ENCODE peak calls at places on chromosomes 11 and 22, in five cellular contexts. W is heart left ventricle, R is MCF 10A, T is astrocyte of the cerebellum, F is AG09319. H is an unnamed sample.
A peak's percentile ranks its signal among the peaks of the same experiment; 100 is the strongest.

GRCh38 chr11:74417379-74417804 is 19.2 kb upstream of the PGM2L1 start:
- DNase-seq in W (no peak), T (peak; percentile 82), R (no peak), F (no peak), H (peak; percentile 28)

GRCh38 chr11:67644042-67644441 is 4.5 kb upstream of the TBX10 start:
- DNase-seq in T (no peak), W (no peak), F (no peak), R (peak; percentile 50), H (peak; percentile 57)

GRCh38 chr22:26763633-26764295 is 106.4 kb downstream of the MIAT start:
- DNase-seq in R (peak; percentile 26), F (no peak), W (no peak), T (no peak), H (peak; percentile 10)

GRCh38 chr22:50329236-50329635 is 2.4 kb upstream of the DENND6B start:
- DNase-seq in R (no peak), F (no peak), W (no peak), T (no peak), H (peak; percentile 54)

GRCh38 chr11:71240865-71241691 is 11.3 kb downstream of the SHANK2 start:
- DNase-seq in R (peak; percentile 92), W (no peak), F (peak; percentile 84), T (peak; percentile 61), H (peak; percentile 97)

GRCh38 chr22:45067731-45068130 is 57.9 kb upstream of the PHF21B start:
- DNase-seq in R (no peak), W (no peak), T (no peak), F (no peak), H (no peak)

GRCh38 chr11:119157088-119157487 is 8.2 kb downstream of the ABCG4 start:
- DNase-seq in F (no peak), W (no peak), R (no peak), T (no peak), H (peak; percentile 63)

GRCh38 chr22:32619614-32620426 is 145.2 kb downstream of the FBXO7 start:
- DNase-seq in F (peak; percentile 34), W (no peak), R (peak; percentile 8), T (peak; percentile 24), H (peak; percentile 76)

GRCh38 chr22:27245056-27245455 is 556.5 kb downstream of the MN1 start:
- DNase-seq in T (no peak), W (no peak), R (no peak), F (no peak), H (no peak)

GRCh38 chr11:129951201-129951882 is 51.3 kb downstream of the PRDM10 start:
- DNase-seq in T (no peak), W (no peak), R (no peak), F (no peak), H (no peak)

GRCh38 chr11:95089620-95090542 is at the start of gene ENDOD1:
- DNase-seq in T (peak; percentile 35), R (peak; percentile 80), W (peak; percentile 88), F (no peak), H (peak; percentile 81)

GRCh38 chr22:23256986-23257888 is 76.9 kb downstream of the BCR start:
- DNase-seq in T (no peak), R (peak; percentile 51), W (peak; percentile 70), F (peak; percentile 19), H (no peak)

GRCh38 chr11:66619080-66619554 is 2.7 kb downstream of the RBM14 start:
- DNase-seq in W (no peak), F (peak; percentile 24), T (no peak), R (peak; percentile 83), H (no peak)

GRCh38 chr11:75706260-75706729 is 11.3 kb upstream of the MOGAT2 start:
- DNase-seq in W (peak; percentile 74), F (peak; percentile 31), R (peak; percentile 82), T (peak; percentile 11), H (peak; percentile 64)

GRCh38 chr11:71946144-71946571 is 17.3 kb downstream of the RNF121 start:
- DNase-seq in T (no peak), W (no peak), R (peak; percentile 23), F (no peak), H (no peak)

GRCh38 chr22:38955250-38955775 is 2.1 kb upstream of the APOBEC3A start:
- DNase-seq in R (no peak), T (no peak), W (no peak), F (no peak), H (no peak)

GRCh38 chr11:88521354-88522310 is 184.1 kb upstream of the CTSC start:
- DNase-seq in T (no peak), W (no peak), R (no peak), F (no peak), H (no peak)

GRCh38 chr11:37704791-37705190 is 1106.8 kb upstream of the RAG2 start:
- DNase-seq in R (no peak), T (no peak), F (no peak), W (no peak), H (no peak)

GRCh38 chr11:133828861-133829260 is 16.5 kb downstream of the SPATA19 start:
- DNase-seq in W (no peak), T (no peak), R (no peak), F (no peak), H (no peak)

GRCh38 chr22:19195796-19196731 is 17.5 kb upstream of the SLC25A1 start:
- DNase-seq in F (no peak), W (no peak), T (no peak), R (no peak), H (no peak)

GRCh38 chr11:86116996-86117705 is 48.3 kb upstream of the PICALM start:
- DNase-seq in R (peak; percentile 55), W (no peak), F (peak; percentile 36), T (no peak), H (no peak)

GRCh38 chr11:26946209-26946828 is 47.6 kb upstream of the FIBIN start:
- DNase-seq in T (no peak), R (peak; percentile 46), W (no peak), F (no peak), H (no peak)

GRCh38 chr11:61174949-61175348 is 13.7 kb upstream of the VPS37C start:
- DNase-seq in R (no peak), F (no peak), T (no peak), W (no peak), H (no peak)

GRCh38 chr11:130834886-130835285 is 81.4 kb downstream of the SNX19 start:
- DNase-seq in R (no peak), T (no peak), W (no peak), F (no peak), H (no peak)

GRCh38 chr11:29435421-29435820 is 581.4 kb downstream of the KCNA4 start:
- DNase-seq in W (no peak), R (peak; percentile 4), F (no peak), T (no peak), H (no peak)

GRCh38 chr11:113681711-113682410 is 24.2 kb downstream of the TMPRSS5 start:
- DNase-seq in R (peak; percentile 42), F (no peak), T (peak; percentile 71), W (no peak), H (peak; percentile 15)

GRCh38 chr22:17201285-17201945 is 17.8 kb downstream of the ADA2 start:
- DNase-seq in T (no peak), F (peak; percentile 7), R (no peak), W (no peak), H (no peak)

GRCh38 chr22:37258810-37259472 is 14.9 kb upstream of the RAC2 start:
- DNase-seq in W (no peak), R (no peak), F (no peak), T (no peak), H (no peak)

GRCh38 chr22:37258005-37258790 is 14.1 kb upstream of the RAC2 start:
- DNase-seq in T (no peak), W (no peak), F (no peak), R (no peak), H (no peak)

GRCh38 chr22:37260939-37261338 is 16.9 kb upstream of the RAC2 start:
- DNase-seq in F (no peak), R (peak; percentile 68), T (no peak), W (peak; percentile 57), H (no peak)

GRCh38 chr22:37260396-37260795 is 16.3 kb upstream of the RAC2 start:
- DNase-seq in T (no peak), F (no peak), W (no peak), R (no peak), H (no peak)

GRCh38 chr22:37259540-37260029 is 15.5 kb upstream of the RAC2 start:
- DNase-seq in T (no peak), W (no peak), R (peak; percentile 55), F (no peak), H (no peak)
- TF ChIP-seq CTCF in T (peak; percentile 76), W (no peak), R (peak; percentile 55), F (peak; percentile 71), H (peak; percentile 66)

GRCh38 chr11:106132582-106133354 is 55.3 kb downstream of the AASDHPPT start:
- DNase-seq in T (no peak), R (no peak), F (no peak), W (no peak), H (no peak)

GRCh38 chr11:106131998-106132397 is 54.5 kb downstream of the AASDHPPT start:
- DNase-seq in T (no peak), W (no peak), R (no peak), F (no peak), H (no peak)

GRCh38 chr11:106137061-106137460 is 59.6 kb downstream of the AASDHPPT start:
- DNase-seq in F (no peak), T (no peak), W (no peak), R (peak; percentile 13), H (no peak)

GRCh38 chr11:106137758-106138157 is 60.3 kb downstream of the AASDHPPT start:
- DNase-seq in T (no peak), F (no peak), R (no peak), W (no peak), H (no peak)

DNA sequence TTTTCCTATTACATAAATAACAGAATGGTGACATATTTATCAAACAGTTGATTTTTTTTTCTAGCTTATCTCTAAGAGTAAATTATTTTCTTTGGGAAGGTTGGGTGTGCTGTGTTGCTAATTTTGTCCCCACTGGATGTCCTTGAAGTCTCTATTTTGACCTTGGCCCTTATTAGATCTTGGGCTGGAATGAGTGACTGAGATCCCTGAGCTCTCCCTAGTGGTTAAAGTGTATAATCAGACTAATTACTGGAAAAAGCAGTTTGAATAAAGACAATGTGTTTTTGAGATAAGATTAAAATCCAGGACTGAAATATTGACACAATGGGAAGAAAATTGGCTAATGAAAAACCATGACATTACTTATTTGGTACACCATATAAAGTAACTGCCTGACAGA is 56.1 kb downstream of the AASDHPPT start:
- DNase-seq in T (no peak), W (no peak), F (no peak), R (peak; percentile 18), H (peak; percentile 31)
- TF ChIP-seq CTCF in T (no peak), W (no peak), F (peak; percentile 22), R (peak; percentile 32), H (peak; percentile 53)

GRCh38 chr22:36910461-36910860 is 3.0 kb upstream of the CSF2RB start:
- DNase-seq in R (no peak), W (no peak), F (no peak), T (no peak), H (peak; percentile 82)
- TF ChIP-seq CTCF in R (no peak), W (no peak), F (no peak), T (no peak), H (no peak)

DNA sequence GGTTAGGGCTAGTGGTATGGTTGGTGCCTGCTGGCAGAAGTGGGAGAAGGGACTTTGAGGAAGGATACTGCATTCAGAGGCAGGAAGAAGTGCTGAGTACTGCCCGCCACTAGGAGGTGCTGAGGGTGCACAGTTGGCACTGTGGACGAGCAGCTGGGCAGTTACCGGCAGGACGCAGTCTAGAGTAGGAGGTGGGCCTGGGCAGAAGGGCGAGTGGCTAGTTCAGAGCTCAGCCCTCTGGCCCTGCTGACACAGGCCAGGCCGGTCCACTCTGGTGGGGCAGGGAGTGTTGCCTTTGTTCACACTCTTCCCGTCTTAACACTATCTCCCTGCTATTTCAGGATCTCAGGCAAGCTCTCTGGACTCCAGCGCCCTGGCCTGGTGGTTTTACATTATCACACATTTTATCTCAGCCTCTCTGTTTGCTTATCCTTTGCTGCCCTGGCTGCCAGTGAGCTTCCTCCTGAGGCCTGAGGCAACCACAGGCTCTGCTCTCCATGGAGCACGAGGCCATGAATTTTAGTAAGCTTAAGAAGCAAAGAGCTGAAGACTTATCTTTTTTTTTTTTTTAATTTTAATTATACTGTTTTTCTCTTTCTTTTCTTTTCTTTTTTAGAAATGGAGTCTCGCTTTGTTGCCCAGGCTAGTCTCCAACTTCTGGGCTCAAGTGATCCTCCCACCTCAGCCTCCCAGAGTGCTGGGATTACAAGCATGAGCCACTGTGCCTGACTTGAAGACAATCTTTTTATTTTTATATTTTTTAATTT is 26.9 kb downstream of the SNAP29 start:
- DNase-seq in R (peak; percentile 80), T (peak; percentile 49), W (peak; percentile 77), F (peak; percentile 59), H (peak; percentile 85)
- TF ChIP-seq CTCF in R (peak; percentile 95), T (peak; percentile 94), W (peak; percentile 73), F (peak; percentile 98), H (peak; percentile 82)

H was measured in PC-9.